ENCODE peak calls at places on chromosomes 7 and 10, in ten cellular contexts. W is GM12865; Y is stimulated activated CD4-positive, alpha-beta T cell treated with anti-CD3 and anti-CD28 coated beads, Interleukin-2, amount 100 ng/mL, for 48 hours; J is GM20000; Q is HuH-7.5; A is right cardiac atrium; R is right atrium auricular region; V is nucleus accumbens; X is AG09319; K is progenitor cell of endocrine pancreas. E is an unnamed sample.

GRCh38 chr7:82335927-82336326 is 107.7 kb downstream of the CACNA2D1 start:
- DNase-seq in W (peak; percentile 5), Y (no peak), J (no peak), Q (no peak), A (no peak), R (no peak), V (no peak), X (no peak), K (no peak), E (no peak)

GRCh38 chr7:24283559-24283899 is 461 bp upstream of the NPY start:
- DNase-seq in W (no peak), Y (no peak), J (no peak), Q (no peak), A (no peak), R (no peak), V (no peak), X (no peak), K (no peak), E (no peak)

GRCh38 chr7:27775772-27776171 is 35.8 kb downstream of the TAX1BP1 start:
- DNase-seq in W (no peak), Y (no peak), J (no peak), Q (no peak), A (no peak), R (no peak), V (no peak), X (no peak), K (no peak), E (no peak)

GRCh38 chr10:80077869-80078447 is 507 bp upstream of the TMEM254 start:
- DNase-seq in W (no peak), Y (no peak), J (no peak), Q (no peak), A (no peak), R (no peak), V (no peak), X (no peak), K (no peak), E (no peak)

GRCh38 chr7:48140001-48140681 is 31.1 kb upstream of the ABCA13 start:
- DNase-seq in W (no peak), Y (no peak), J (no peak), Q (no peak), A (no peak), R (no peak), V (no peak), X (peak; percentile 34), K (no peak), E (no peak)

GRCh38 chr10:10623958-10624590 is 393.6 kb upstream of the CELF2 start:
- DNase-seq in W (no peak), Y (no peak), J (no peak), Q (no peak), A (no peak), R (no peak), V (no peak), X (no peak), K (no peak), E (no peak)

GRCh38 chr7:111953611-111954010 is 252.6 kb downstream of the DOCK4 start:
- DNase-seq in W (peak; percentile 26), Y (no peak), J (no peak), Q (peak; percentile 9), A (no peak), R (no peak), V (no peak), X (no peak), K (no peak), E (no peak)

GRCh38 chr7:97959046-97959445 is 30.9 kb downstream of the OCM2 start:
- DNase-seq in W (no peak), Y (no peak), J (no peak), Q (no peak), A (no peak), R (no peak), V (no peak), X (no peak), K (no peak), E (no peak)

GRCh38 chr7:149377386-149377785 is 83.5 kb downstream of the ZNF777 start:
- DNase-seq in W (no peak), Y (no peak), J (no peak), Q (no peak), A (no peak), R (no peak), V (no peak), X (no peak), K (no peak), E (no peak)

GRCh38 chr7:11458736-11459483 is 373.1 kb downstream of the THSD7A start:
- DNase-seq in W (no peak), Y (no peak), J (no peak), Q (no peak), A (no peak), R (no peak), V (no peak), X (peak; percentile 49), K (no peak), E (no peak)

GRCh38 chr7:42858570-42858969 is 53.3 kb downstream of the C7orf25 start:
- DNase-seq in W (no peak), Y (no peak), J (no peak), Q (no peak), A (no peak), R (no peak), V (no peak), X (no peak), K (no peak), E (no peak)

GRCh38 chr7:48992816-48993215 is 68.5 kb downstream of the CDC14C start:
- DNase-seq in W (no peak), Y (no peak), J (no peak), Q (no peak), A (no peak), R (no peak), V (no peak), X (no peak), K (no peak), E (no peak)

GRCh38 chr7:98396768-98397167 is 4.1 kb downstream of the BAIAP2L1 start:
- DNase-seq in W (no peak), Y (no peak), J (no peak), Q (no peak), A (no peak), R (no peak), V (no peak), X (no peak), K (no peak), E (no peak)

GRCh38 chr7:156639426-156640256 is 933 bp upstream of the RNF32 start:
- DNase-seq in W (no peak), Y (no peak), J (no peak), Q (no peak), A (no peak), R (no peak), V (no peak), X (no peak), K (no peak), E (no peak)

GRCh38 chr7:3861941-3862340 is 560.9 kb downstream of the SDK1 start:
- DNase-seq in W (no peak), Y (no peak), J (no peak), Q (no peak), A (peak; percentile 24), R (no peak), V (no peak), X (peak; percentile 14), K (no peak), E (no peak)

GRCh38 chr10:132065491-132066105 is at the start of gene JAKMIP3:
- DNase-seq in W (no peak), Y (no peak), J (no peak), Q (peak; percentile 59), A (peak; percentile 64), R (peak; percentile 76), V (peak; percentile 64), X (peak; percentile 77), K (no peak), E (no peak)

GRCh38 chr7:39589323-39590111 is 23.3 kb downstream of the YAE1 start:
- DNase-seq in W (peak; percentile 78), Y (peak; percentile 65), J (peak; percentile 61), Q (no peak), A (no peak), R (no peak), V (no peak), X (peak; percentile 56), K (no peak), E (no peak)

GRCh38 chr10:60430836-60431597 is 41.3 kb upstream of the ANK3 start:
- DNase-seq in W (no peak), Y (no peak), J (no peak), Q (no peak), A (no peak), R (no peak), V (no peak), X (no peak), K (no peak), E (no peak)

GRCh38 chr7:87216701-87217508 is 2.6 kb downstream of the TMEM243 start:
- DNase-seq in W (peak; percentile 93), Y (peak; percentile 33), J (peak; percentile 75), Q (no peak), A (no peak), R (no peak), V (no peak), X (no peak), K (no peak), E (no peak)

GRCh38 chr7:38883706-38884105 is 25.3 kb downstream of the VPS41 start:
- DNase-seq in W (no peak), Y (no peak), J (no peak), Q (no peak), A (no peak), R (no peak), V (no peak), X (no peak), K (no peak), E (no peak)